ENCODE peak calls at places on chromosomes 16 and 17, in nine cellular contexts. E, K, O, H, Q, U, N, R and G are unnamed samples.

GRCh38 chr16:48592839-48593429 is 17.0 kb downstream of the N4BP1 start:
- DNase-seq in E (no peak), K (no peak), O (no peak), H (no peak), Q (no peak), U (no peak), N (no peak), R (no peak), G (no peak)

GRCh38 chr17:55158439-55158838 is 106.3 kb upstream of the HLF start:
- DNase-seq in E (no peak), K (no peak), O (no peak), H (no peak), Q (peak; percentile 7), U (no peak), N (no peak), R (no peak), G (no peak)

GRCh38 chr17:15738066-15738465 is 6.0 kb downstream of the TBC1D26 start:
- DNase-seq in E (no peak), K (no peak), O (no peak), H (no peak), Q (no peak), U (no peak), N (no peak), R (no peak), G (no peak)

GRCh38 chr17:32523017-32523680 is 36.4 kb downstream of the CDK5R1 start:
- DNase-seq in E (no peak), K (no peak), O (no peak), H (no peak), Q (no peak), U (no peak), N (no peak), R (peak; percentile 8), G (peak; percentile 78)

GRCh38 chr16:57643166-57643813 is 14.9 kb downstream of the ADGRG1 start:
- DNase-seq in E (no peak), K (peak; percentile 70), O (no peak), H (no peak), Q (peak; percentile 59), U (peak; percentile 57), N (no peak), R (no peak), G (no peak)

GRCh38 chr17:77433385-77434135 is 292.8 kb downstream of the SEC14L1 start:
- DNase-seq in E (no peak), K (peak; percentile 82), O (no peak), H (no peak), Q (no peak), U (no peak), N (no peak), R (no peak), G (no peak)

GRCh38 chr17:32191306-32191705 is 49.0 kb downstream of the RHOT1 start:
- DNase-seq in E (no peak), K (peak; percentile 68), O (no peak), H (no peak), Q (no peak), U (peak; percentile 7), N (no peak), R (no peak), G (no peak)

GRCh38 chr17:82241926-82242697 is 13.3 kb downstream of the SLC16A3 start:
- DNase-seq in E (no peak), K (no peak), O (no peak), H (no peak), Q (no peak), U (no peak), N (no peak), R (no peak), G (no peak)

GRCh38 chr16:15966420-15967222 is 17.2 kb downstream of the ABCC1 start:
- DNase-seq in E (no peak), K (peak; percentile 87), O (no peak), H (peak; percentile 94), Q (peak; percentile 74), U (peak; percentile 83), N (no peak), R (no peak), G (no peak)

GRCh38 chr17:27602721-27603445 is 28.1 kb upstream of the LGALS9 start:
- DNase-seq in E (peak; percentile 56), K (peak; percentile 62), O (peak; percentile 10), H (peak; percentile 94), Q (peak; percentile 67), U (peak; percentile 88), N (peak; percentile 86), R (peak; percentile 61), G (peak; percentile 73)

GRCh38 chr16:73219176-73219575 is 171.2 kb upstream of the ZFHX3 start:
- DNase-seq in E (no peak), K (no peak), O (no peak), H (no peak), Q (no peak), U (no peak), N (no peak), R (no peak), G (no peak)

GRCh38 chr17:30344283-30345088 is 10.6 kb upstream of the TMIGD1 start:
- DNase-seq in E (no peak), K (peak; percentile 59), O (no peak), H (no peak), Q (no peak), U (no peak), N (peak; percentile 71), R (no peak), G (no peak)

GRCh38 chr16:30473231-30474061 is 904 bp downstream of the ITGAL start:
- DNase-seq in E (no peak), K (no peak), O (no peak), H (no peak), Q (no peak), U (no peak), N (no peak), R (peak; percentile 57), G (no peak)

GRCh38 chr16:89183975-89184684 is 12.6 kb downstream of the CDH15 start:
- DNase-seq in E (no peak), K (no peak), O (no peak), H (no peak), Q (no peak), U (no peak), N (no peak), R (no peak), G (no peak)

GRCh38 chr16:71479420-71479819 is 9.7 kb downstream of the ZNF19 start:
- DNase-seq in E (no peak), K (peak; percentile 34), O (no peak), H (no peak), Q (no peak), U (peak; percentile 45), N (no peak), R (no peak), G (no peak)

GRCh38 chr16:1903845-1904820 is 14.1 kb downstream of the HS3ST6 start:
- DNase-seq in E (no peak), K (no peak), O (no peak), H (no peak), Q (no peak), U (no peak), N (no peak), R (no peak), G (no peak)

GRCh38 chr16:20862162-20862960 is 37.8 kb downstream of the DCUN1D3 start:
- DNase-seq in E (no peak), K (no peak), O (no peak), H (no peak), Q (no peak), U (no peak), N (no peak), R (no peak), G (no peak)

GRCh38 chr16:80046848-80047247 is 446.3 kb upstream of the MAF start:
- DNase-seq in E (no peak), K (no peak), O (no peak), H (no peak), Q (no peak), U (no peak), N (no peak), R (no peak), G (no peak)

GRCh38 chr17:28492352-28493310 is 13.5 kb upstream of the FOXN1 start:
- DNase-seq in E (no peak), K (no peak), O (no peak), H (no peak), Q (no peak), U (no peak), N (no peak), R (no peak), G (no peak)

GRCh38 chr17:45929344-45929743 is 35.0 kb downstream of the MAPT start:
- DNase-seq in E (no peak), K (no peak), O (no peak), H (no peak), Q (no peak), U (no peak), N (no peak), R (no peak), G (no peak)

GRCh38 chr16:24114876-24115275 is 141.3 kb upstream of the CACNG3 start:
- DNase-seq in E (no peak), K (no peak), O (no peak), H (no peak), Q (no peak), U (no peak), N (no peak), R (no peak), G (no peak)

GRCh38 chr17:68353121-68353521 is 61.8 kb downstream of the ARSG start:
- DNase-seq in E (no peak), K (no peak), O (no peak), H (no peak), Q (no peak), U (no peak), N (no peak), R (no peak), G (no peak)